ENCODE peak calls at places on chromosomes 6 and 20, in nine cellular contexts. H is activated naive CD4-positive, alpha-beta T cell; M is stimulated activated CD8-positive, alpha-beta memory T cell treated with anti-CD3 and anti-CD28 coated beads, Interleukin-4, amount 100 ng/mL, for 24 hours; S is DMS 273 treated with DMSO at 0.1 percent for 48 hours; X is ACHN; K is progenitor cell of endocrine pancreas; L is activated effector memory CD4-positive, alpha-beta T cell treated with anti-CD3 and anti-CD28 coated beads, Interleukin-2, amount 50 U/mL, for 16 hours; V is HTR-8/SVneo; F is activated gamma-delta T cell treated with Interleukin-2 at 50 U/mL for 16 hours. T is an unnamed sample.

GRCh38 chr20:50765674-50766073 is 29.2 kb upstream of the BCAS4 start:
- DNase-seq in H (no peak), M (no peak), S (no peak), X (no peak), K (no peak), L (no peak), V (no peak), F (no peak), T (no peak)

GRCh38 chr6:148617522-148617921 is 129.3 kb upstream of the UST start:
- DNase-seq in H (no peak), M (no peak), S (no peak), X (no peak), K (no peak), L (no peak), V (no peak), F (no peak), T (no peak)

GRCh38 chr6:158906926-158907325 is 87.8 kb upstream of the EZR start:
- DNase-seq in H (no peak), M (no peak), S (no peak), X (no peak), K (no peak), L (no peak), V (no peak), F (no peak), T (no peak)

GRCh38 chr20:38202153-38202981 is 37.3 kb upstream of the TGM2 start:
- DNase-seq in H (no peak), M (no peak), S (no peak), X (no peak), K (no peak), L (peak), V (no peak), F (no peak), T (no peak)

GRCh38 chr20:16802652-16802935 is 54.4 kb downstream of the OTOR start:
- DNase-seq in H (no peak), M (no peak), S (no peak), X (no peak), K (no peak), L (no peak), V (no peak), F (no peak), T (no peak)

GRCh38 chr20:11672959-11673358 is 244.7 kb upstream of the BTBD3 start:
- DNase-seq in H (no peak), M (no peak), S (no peak), X (no peak), K (no peak), L (no peak), V (no peak), F (no peak), T (no peak)

GRCh38 chr6:37490466-37491015 is 9.2 kb downstream of the CCDC167 start:
- DNase-seq in H (no peak), M (no peak), S (no peak), X (no peak), K (no peak), L (peak), V (no peak), F (no peak), T (no peak)

GRCh38 chr20:45406260-45407066 is 1.6 kb upstream of the DBNDD2 start:
- DNase-seq in H (no peak), M (no peak), S (no peak), X (peak), K (peak), L (peak), V (peak), F (peak), T (peak)

GRCh38 chr20:63332488-63333240 is 28.5 kb downstream of the CHRNA4 start:
- DNase-seq in H (no peak), M (no peak), S (no peak), X (no peak), K (no peak), L (no peak), V (no peak), F (no peak), T (no peak)

GRCh38 chr6:109869398-109870165 is 108.5 kb upstream of the GPR6 start:
- DNase-seq in H (no peak), M (no peak), S (no peak), X (no peak), K (no peak), L (no peak), V (no peak), F (no peak), T (peak)

GRCh38 chr6:146693342-146693741 is 94.6 kb downstream of the ADGB start:
- DNase-seq in H (no peak), M (no peak), S (no peak), X (no peak), K (no peak), L (no peak), V (no peak), F (no peak), T (no peak)

GRCh38 chr20:58603656-58604184 is 47.4 kb upstream of the STX16 start:
- DNase-seq in H (no peak), M (no peak), S (no peak), X (no peak), K (no peak), L (no peak), V (no peak), F (no peak), T (no peak)

GRCh38 chr6:41591859-41592502 is 45.8 kb downstream of the FOXP4 start:
- DNase-seq in H (peak), M (peak), S (peak), X (peak), K (peak), L (peak), V (peak), F (peak), T (peak)

GRCh38 chr6:69647726-69648125 is 149.1 kb downstream of the LMBRD1 start:
- DNase-seq in H (no peak), M (no peak), S (no peak), X (no peak), K (no peak), L (no peak), V (no peak), F (no peak), T (no peak)

GRCh38 chr6:137432054-137432545 is 62.1 kb downstream of the OLIG3 start:
- DNase-seq in H (no peak), M (no peak), S (peak), X (no peak), K (no peak), L (no peak), V (no peak), F (no peak), T (no peak)

GRCh38 chr6:42441661-42442081 is 10.1 kb downstream of the TRERF1 start:
- DNase-seq in H (no peak), M (no peak), S (no peak), X (no peak), K (no peak), L (no peak), V (no peak), F (no peak), T (no peak)

GRCh38 chr6:41214559-41215238 is 13.4 kb upstream of the TREML4 start:
- DNase-seq in H (no peak), M (no peak), S (no peak), X (no peak), K (no peak), L (no peak), V (no peak), F (no peak), T (peak)

GRCh38 chr20:4973330-4974097 is 27.8 kb downstream of the SLC23A2 start:
- DNase-seq in H (no peak), M (peak), S (no peak), X (peak), K (no peak), L (peak), V (no peak), F (peak), T (peak)

GRCh38 chr6:80548496-80548895 is 442.0 kb downstream of the BCKDHB start:
- DNase-seq in H (no peak), M (no peak), S (no peak), X (no peak), K (no peak), L (no peak), V (no peak), F (no peak), T (no peak)

T was measured in body of pancreas.